ENCODE peak calls at places on chromosomes 16 and 17, in six cellular contexts. One of them, this sample, is unnamed.

GRCh38 chr16:67396775-67397450 is 3.6 kb upstream of the TPPP3 start:
- DNase-seq in H1: no peak
- DNase-seq in mesendoderm: no peak
- DNase-seq in neuronal stem cell: no peak
- DNase-seq in mesenchymal stem cell: no peak
- DNase-seq in trophoblast cell: no peak
- DNase-seq in this sample: no peak

GRCh38 chr16:10111156-10111761 is 71.0 kb downstream of the GRIN2A start:
- DNase-seq in H1: no peak
- DNase-seq in mesendoderm: no peak
- DNase-seq in neuronal stem cell: no peak
- DNase-seq in mesenchymal stem cell: no peak
- DNase-seq in trophoblast cell: no peak
- DNase-seq in this sample: no peak

GRCh38 chr17:49146620-49147306 is 14.2 kb downstream of the B4GALNT2 start:
- DNase-seq in H1: no peak
- DNase-seq in mesendoderm: peak; percentile 71
- DNase-seq in neuronal stem cell: no peak
- DNase-seq in mesenchymal stem cell: peak; percentile 100
- DNase-seq in trophoblast cell: peak; percentile 83
- DNase-seq in this sample: peak; percentile 100

GRCh38 chr17:80968602-80969029 is 23.0 kb upstream of the CHMP6 start:
- DNase-seq in H1: no peak
- DNase-seq in mesendoderm: no peak
- DNase-seq in neuronal stem cell: no peak
- DNase-seq in mesenchymal stem cell: no peak
- DNase-seq in trophoblast cell: no peak
- DNase-seq in this sample: peak; percentile 49

GRCh38 chr17:34578016-34578415 is 1.4 kb upstream of the TMEM132E start:
- DNase-seq in H1: no peak
- DNase-seq in mesendoderm: no peak
- DNase-seq in neuronal stem cell: no peak
- DNase-seq in mesenchymal stem cell: no peak
- DNase-seq in trophoblast cell: no peak
- DNase-seq in this sample: no peak

GRCh38 chr16:67430504-67431076 is 331 bp upstream of the HSD11B2 start:
- DNase-seq in H1: peak; percentile 77
- DNase-seq in mesendoderm: no peak
- DNase-seq in neuronal stem cell: peak; percentile 18
- DNase-seq in mesenchymal stem cell: no peak
- DNase-seq in trophoblast cell: peak; percentile 13
- DNase-seq in this sample: no peak

GRCh38 chr17:78925234-78925633 is at the start of gene TIMP2:
- DNase-seq in H1: peak; percentile 87
- DNase-seq in mesendoderm: peak; percentile 89
- DNase-seq in neuronal stem cell: peak; percentile 81
- DNase-seq in mesenchymal stem cell: peak; percentile 86
- DNase-seq in trophoblast cell: peak; percentile 84
- DNase-seq in this sample: peak; percentile 83

GRCh38 chr16:56237451-56237930 is 46.2 kb downstream of the GNAO1 start:
- DNase-seq in H1: no peak
- DNase-seq in mesendoderm: no peak
- DNase-seq in neuronal stem cell: no peak
- DNase-seq in mesenchymal stem cell: no peak
- DNase-seq in trophoblast cell: no peak
- DNase-seq in this sample: no peak

GRCh38 chr17:74771319-74771914 is 4.7 kb downstream of the NAT9 start:
- DNase-seq in H1: no peak
- DNase-seq in mesendoderm: no peak
- DNase-seq in neuronal stem cell: no peak
- DNase-seq in mesenchymal stem cell: no peak
- DNase-seq in trophoblast cell: no peak
- DNase-seq in this sample: no peak

GRCh38 chr17:55265434-55266021 is 768 bp downstream of the HLF start:
- DNase-seq in H1: peak; percentile 52
- DNase-seq in mesendoderm: no peak
- DNase-seq in neuronal stem cell: no peak
- DNase-seq in mesenchymal stem cell: no peak
- DNase-seq in trophoblast cell: no peak
- DNase-seq in this sample: no peak

GRCh38 chr17:19410101-19410500 is 931 bp upstream of the RNF112 start:
- DNase-seq in H1: no peak
- DNase-seq in mesendoderm: no peak
- DNase-seq in neuronal stem cell: no peak
- DNase-seq in mesenchymal stem cell: no peak
- DNase-seq in trophoblast cell: no peak
- DNase-seq in this sample: no peak

GRCh38 chr17:68603027-68603426 is 1.9 kb upstream of the FAM20A start:
- DNase-seq in H1: no peak
- DNase-seq in mesendoderm: no peak
- DNase-seq in neuronal stem cell: no peak
- DNase-seq in mesenchymal stem cell: no peak
- DNase-seq in trophoblast cell: peak; percentile 25
- DNase-seq in this sample: no peak

GRCh38 chr17:68605914-68606313 is 4.7 kb upstream of the FAM20A start:
- DNase-seq in H1: no peak
- DNase-seq in mesendoderm: no peak
- DNase-seq in neuronal stem cell: no peak
- DNase-seq in mesenchymal stem cell: no peak
- DNase-seq in trophoblast cell: no peak
- DNase-seq in this sample: no peak

GRCh38 chr17:68603663-68604062 is 2.5 kb upstream of the FAM20A start:
- DNase-seq in H1: no peak
- DNase-seq in mesendoderm: no peak
- DNase-seq in neuronal stem cell: no peak
- DNase-seq in mesenchymal stem cell: no peak
- DNase-seq in trophoblast cell: no peak
- DNase-seq in this sample: no peak

GRCh38 chr17:68608515-68609130 is 7.5 kb upstream of the FAM20A start:
- DNase-seq in H1: no peak
- DNase-seq in mesendoderm: no peak
- DNase-seq in neuronal stem cell: no peak
- DNase-seq in mesenchymal stem cell: no peak
- DNase-seq in trophoblast cell: no peak
- DNase-seq in this sample: no peak

GRCh38 chr17:68606451-68607307 is 5.5 kb upstream of the FAM20A start:
- DNase-seq in H1: no peak
- DNase-seq in mesendoderm: no peak
- DNase-seq in neuronal stem cell: no peak
- DNase-seq in mesenchymal stem cell: no peak
- DNase-seq in trophoblast cell: no peak
- DNase-seq in this sample: no peak
- H3K9ac ChIP-seq in H1: no peak overlapping the region
- H3K9ac ChIP-seq in mesendoderm: no peak overlapping the region
- H3K9ac ChIP-seq in neuronal stem cell: no peak overlapping the region
- H3K9ac ChIP-seq in mesenchymal stem cell: no peak overlapping the region
- H3K9ac ChIP-seq in trophoblast cell: no peak overlapping the region
- H3K9ac ChIP-seq in this sample: no peak overlapping the region

GRCh38 chr17:62064791-62065563 is at the start of gene MED13:
- DNase-seq in H1: peak; percentile 65
- DNase-seq in mesendoderm: peak; percentile 59
- DNase-seq in neuronal stem cell: peak; percentile 33
- DNase-seq in mesenchymal stem cell: peak; percentile 62
- DNase-seq in trophoblast cell: peak; percentile 16
- DNase-seq in this sample: peak; percentile 19
- H3K4ac ChIP-seq in H1: peak within 1 kb of the TSS; percentile 53
- H3K4ac ChIP-seq in mesendoderm: peak within 1 kb of the TSS; percentile 89
- H3K4ac ChIP-seq in neuronal stem cell: no peak within 1 kb of the TSS
- H3K4ac ChIP-seq in mesenchymal stem cell: peak within 1 kb of the TSS; percentile 94
- H3K4ac ChIP-seq in trophoblast cell: peak within 1 kb of the TSS; percentile 96
- H3K4ac ChIP-seq in this sample: peak within 1 kb of the TSS; percentile 96

GRCh38 chr17:17052462-17053221 is 10.4 kb downstream of the MPRIP start:
- DNase-seq in H1: no peak
- DNase-seq in mesendoderm: no peak
- DNase-seq in neuronal stem cell: no peak
- DNase-seq in mesenchymal stem cell: no peak
- DNase-seq in trophoblast cell: no peak
- DNase-seq in this sample: no peak

GRCh38 chr17:17051791-17052461 is 9.7 kb downstream of the MPRIP start:
- DNase-seq in H1: no peak
- DNase-seq in mesendoderm: no peak
- DNase-seq in neuronal stem cell: no peak
- DNase-seq in mesenchymal stem cell: peak; percentile 55
- DNase-seq in trophoblast cell: no peak
- DNase-seq in this sample: peak; percentile 15

GRCh38 chr17:17055286-17056166 is 13.3 kb downstream of the MPRIP start:
- DNase-seq in H1: no peak
- DNase-seq in mesendoderm: no peak
- DNase-seq in neuronal stem cell: no peak
- DNase-seq in mesenchymal stem cell: no peak
- DNase-seq in trophoblast cell: no peak
- DNase-seq in this sample: no peak

GRCh38 chr17:17054636-17055035 is 12.4 kb downstream of the MPRIP start:
- DNase-seq in H1: no peak
- DNase-seq in mesendoderm: no peak
- DNase-seq in neuronal stem cell: no peak
- DNase-seq in mesenchymal stem cell: no peak
- DNase-seq in trophoblast cell: no peak
- DNase-seq in this sample: no peak

GRCh38 chr17:17053446-17054379 is 11.5 kb downstream of the MPRIP start:
- DNase-seq in H1: no peak
- DNase-seq in mesendoderm: no peak
- DNase-seq in neuronal stem cell: no peak
- DNase-seq in mesenchymal stem cell: no peak
- DNase-seq in trophoblast cell: no peak
- DNase-seq in this sample: no peak
- H3K36me3 ChIP-seq in H1: no peaks in the 10 kb centered on the region
- H3K36me3 ChIP-seq in mesendoderm: no peaks in the 10 kb centered on the region
- H3K36me3 ChIP-seq in neuronal stem cell: peaks cover 4% of the 10 kb centered on the region
- H3K36me3 ChIP-seq in mesenchymal stem cell: peaks cover 11% of the 10 kb centered on the region
- H3K36me3 ChIP-seq in trophoblast cell: peaks cover 25% of the 10 kb centered on the region
- H3K36me3 ChIP-seq in this sample: peaks cover 8% of the 10 kb centered on the region

GRCh38 chr17:33002245-33002644 is 10.6 kb downstream of the SPACA3 start:
- DNase-seq in H1: no peak
- DNase-seq in mesendoderm: no peak
- DNase-seq in neuronal stem cell: no peak
- DNase-seq in mesenchymal stem cell: no peak
- DNase-seq in trophoblast cell: no peak
- DNase-seq in this sample: no peak

GRCh38 chr17:32998893-32999240 is 7.2 kb downstream of the SPACA3 start:
- DNase-seq in H1: no peak
- DNase-seq in mesendoderm: peak; percentile 74
- DNase-seq in neuronal stem cell: no peak
- DNase-seq in mesenchymal stem cell: peak; percentile 74
- DNase-seq in trophoblast cell: peak; percentile 77
- DNase-seq in this sample: peak; percentile 60

GRCh38 chr17:32995416-32995815 is 3.8 kb downstream of the SPACA3 start:
- DNase-seq in H1: no peak
- DNase-seq in mesendoderm: no peak
- DNase-seq in neuronal stem cell: no peak
- DNase-seq in mesenchymal stem cell: no peak
- DNase-seq in trophoblast cell: no peak
- DNase-seq in this sample: no peak

GRCh38 chr17:32993977-32994376 is 2.3 kb downstream of the SPACA3 start:
- DNase-seq in H1: no peak
- DNase-seq in mesendoderm: no peak
- DNase-seq in neuronal stem cell: no peak
- DNase-seq in mesenchymal stem cell: no peak
- DNase-seq in trophoblast cell: no peak
- DNase-seq in this sample: no peak

GRCh38 chr17:32998111-32998892 is 6.7 kb downstream of the SPACA3 start:
- DNase-seq in H1: peak; percentile 97
- DNase-seq in mesendoderm: peak; percentile 82
- DNase-seq in neuronal stem cell: peak; percentile 78
- DNase-seq in mesenchymal stem cell: peak; percentile 71
- DNase-seq in trophoblast cell: peak; percentile 71
- DNase-seq in this sample: peak; percentile 68
- H3K9ac ChIP-seq in H1: no peak overlapping the region
- H3K9ac ChIP-seq in mesendoderm: no peak overlapping the region
- H3K9ac ChIP-seq in neuronal stem cell: no peak overlapping the region
- H3K9ac ChIP-seq in mesenchymal stem cell: peak overlapping the region; percentile 37
- H3K9ac ChIP-seq in trophoblast cell: no peak overlapping the region
- H3K9ac ChIP-seq in this sample: no peak overlapping the region

DNA sequence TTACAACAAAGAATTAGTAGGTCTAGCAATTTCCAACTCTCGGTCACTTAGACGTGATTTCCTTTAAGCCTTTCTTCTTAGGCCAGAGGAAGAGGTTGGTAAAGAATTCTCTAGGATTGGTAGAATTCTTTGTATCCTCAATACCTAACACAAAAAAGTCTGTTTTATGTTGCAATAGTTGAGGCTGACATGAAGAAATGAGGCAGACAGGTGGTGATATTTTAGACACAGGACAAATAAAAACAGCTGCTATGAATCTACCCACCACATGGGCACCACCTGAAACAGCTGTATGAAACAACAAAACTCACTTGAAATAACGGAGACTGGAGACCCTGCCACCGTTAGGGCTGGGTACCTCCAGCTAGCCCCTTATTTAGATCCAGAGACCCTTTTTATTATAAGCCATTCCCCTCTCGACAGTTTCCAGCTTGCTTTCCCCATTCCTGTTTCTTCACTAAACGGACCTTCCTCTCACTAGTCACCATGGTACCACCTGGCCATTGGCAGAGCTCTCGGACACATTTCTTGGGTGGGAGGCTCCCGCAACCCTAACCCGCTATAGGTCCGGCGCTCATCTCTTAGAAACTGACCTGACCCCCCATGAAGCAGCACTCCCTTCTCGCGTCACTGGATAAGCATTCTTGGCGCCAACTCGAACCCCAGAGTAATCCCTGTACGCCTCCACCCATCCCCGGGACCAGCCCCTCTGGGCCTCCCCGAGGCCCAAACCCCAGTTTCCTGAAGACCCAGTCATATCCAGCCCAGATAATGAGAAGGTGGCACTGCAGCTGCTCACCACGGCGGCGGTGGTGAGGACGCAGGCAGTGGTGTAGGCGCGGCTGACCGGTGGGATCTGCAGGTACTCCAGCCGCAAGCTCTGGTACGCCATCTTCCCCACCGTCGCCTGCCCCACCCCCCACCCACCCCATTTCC is at the start of gene DERL2:
- DNase-seq in H1: peak; percentile 75
- DNase-seq in mesendoderm: peak; percentile 77
- DNase-seq in neuronal stem cell: peak; percentile 52
- DNase-seq in mesenchymal stem cell: no peak
- DNase-seq in trophoblast cell: no peak
- DNase-seq in this sample: peak; percentile 44
- H3K4ac ChIP-seq in H1: peak within 1 kb of the TSS; percentile 99
- H3K4ac ChIP-seq in mesendoderm: peak within 1 kb of the TSS; percentile 97
- H3K4ac ChIP-seq in neuronal stem cell: no peak within 1 kb of the TSS
- H3K4ac ChIP-seq in mesenchymal stem cell: peak within 1 kb of the TSS; percentile 84
- H3K4ac ChIP-seq in trophoblast cell: peak within 1 kb of the TSS; percentile 99
- H3K4ac ChIP-seq in this sample: peak within 1 kb of the TSS; percentile 99

GRCh38 chr17:82568997-82569393 is 49.5 kb downstream of the FOXK2 start:
- DNase-seq in H1: no peak
- DNase-seq in mesendoderm: no peak
- DNase-seq in neuronal stem cell: no peak
- DNase-seq in mesenchymal stem cell: no peak
- DNase-seq in trophoblast cell: no peak
- DNase-seq in this sample: no peak
- H3K36me3 ChIP-seq in H1: peaks cover 7% of the 10 kb centered on the region
- H3K36me3 ChIP-seq in mesendoderm: peaks cover 13% of the 10 kb centered on the region
- H3K36me3 ChIP-seq in neuronal stem cell: peaks cover 43% of the 10 kb centered on the region
- H3K36me3 ChIP-seq in mesenchymal stem cell: peaks cover 71% of the 10 kb centered on the region
- H3K36me3 ChIP-seq in trophoblast cell: peaks cover 71% of the 10 kb centered on the region
- H3K36me3 ChIP-seq in this sample: peaks cover 41% of the 10 kb centered on the region

GRCh38 chr16:70694088-70694487 is 8.2 kb upstream of the MTSS2 start:
- DNase-seq in H1: no peak
- DNase-seq in mesendoderm: peak; percentile 98
- DNase-seq in neuronal stem cell: no peak
- DNase-seq in mesenchymal stem cell: peak; percentile 75
- DNase-seq in trophoblast cell: peak; percentile 96
- DNase-seq in this sample: peak; percentile 78
- H3K9ac ChIP-seq in H1: no peak overlapping the region
- H3K9ac ChIP-seq in mesendoderm: no peak overlapping the region
- H3K9ac ChIP-seq in neuronal stem cell: peak overlapping the region; percentile 1
- H3K9ac ChIP-seq in mesenchymal stem cell: peak overlapping the region; percentile 23
- H3K9ac ChIP-seq in trophoblast cell: no peak overlapping the region
- H3K9ac ChIP-seq in this sample: peak overlapping the region; percentile 26

This sample was measured in IMR-90.